ENCODE peak calls at places on chromosome 2, in four cellular contexts. G, P, N and J are unnamed samples.
A peak's percentile ranks its signal among the peaks of the same experiment; 100 is the strongest.

GRCh38 chr2:6103949-6104348 is 411.8 kb downstream of the SOX11 start:
- DNase-seq in N (no peak), P (no peak), G (no peak), J (no peak)

GRCh38 chr2:210442457-210442856 is 34.1 kb downstream of the LANCL1 start:
- DNase-seq in N (no peak), P (no peak), G (no peak), J (no peak)

GRCh38 chr2:10947005-10947440 is 35.3 kb downstream of the KCNF1 start:
- DNase-seq in G (no peak), N (peak; percentile 5), P (no peak), J (no peak)

GRCh38 chr2:10923965-10924364 is 12.2 kb downstream of the KCNF1 start:
- DNase-seq in N (no peak), G (no peak), P (no peak), J (no peak)

GRCh38 chr2:212032032-212032431 is 506.6 kb downstream of the ERBB4 start:
- DNase-seq in G (no peak), N (no peak), P (no peak), J (peak; percentile 24)

GRCh38 chr2:170641961-170642360 is 73.2 kb upstream of the SP5 start:
- DNase-seq in P (no peak), N (no peak), G (no peak), J (no peak)

GRCh38 chr2:49262815-49263560 is 108.7 kb upstream of the FSHR start:
- DNase-seq in G (no peak), N (no peak), P (no peak), J (no peak)

GRCh38 chr2:162317910-162318279 is 589 bp downstream of the IFIH1 start:
- DNase-seq in N (peak; percentile 28), G (peak; percentile 39), P (peak; percentile 61), J (peak; percentile 9)

GRCh38 chr2:17036343-17036742 is 370.7 kb upstream of the CYRIA start:
- DNase-seq in P (no peak), G (no peak), N (no peak), J (no peak)

GRCh38 chr2:7363906-7364305 is 446.7 kb downstream of the RNF144A start:
- DNase-seq in P (no peak), N (no peak), G (no peak), J (no peak)

GRCh38 chr2:25437881-25438662 is 96.3 kb upstream of the DNMT3A start:
- DNase-seq in N (no peak), G (no peak), P (peak; percentile 29), J (no peak)

GRCh38 chr2:168896783-168897182 is 4.3 kb upstream of the G6PC2 start:
- DNase-seq in G (no peak), N (no peak), P (no peak), J (no peak)

GRCh38 chr2:163043201-163043600 is 204.6 kb upstream of the KCNH7 start:
- DNase-seq in G (no peak), N (no peak), P (no peak), J (no peak)

GRCh38 chr2:66418381-66418780 is 16.5 kb upstream of the MEIS1 start:
- DNase-seq in P (no peak), G (no peak), N (no peak), J (no peak)

GRCh38 chr2:204251977-204252376 is 293.3 kb upstream of the PARD3B start:
- DNase-seq in N (no peak), P (no peak), G (no peak), J (no peak)

GRCh38 chr2:187224989-187225388 is 223.1 kb downstream of the CALCRL start:
- DNase-seq in N (no peak), P (no peak), G (no peak), J (no peak)

GRCh38 chr2:116810071-116810470 is 1004.4 kb upstream of the DDX18 start:
- DNase-seq in N (no peak), G (no peak), P (no peak), J (no peak)

GRCh38 chr2:47056875-47057731 is 98.0 kb downstream of the STPG4 start:
- DNase-seq in N (no peak), G (peak; percentile 57), P (no peak), J (no peak)

GRCh38 chr2:86335865-86336321 is 1.5 kb downstream of the REEP1 start:
- DNase-seq in G (no peak), P (no peak), N (no peak), J (no peak)

GRCh38 chr2:42877936-42878335 is 85.6 kb upstream of the HAAO start:
- DNase-seq in G (no peak), P (no peak), N (no peak), J (no peak)

GRCh38 chr2:96470636-96471035 is 34.5 kb downstream of the NEURL3 start:
- DNase-seq in P (no peak), G (no peak), N (peak; percentile 77), J (peak; percentile 26)

GRCh38 chr2:96642564-96643350 is at the start of gene FER1L5:
- DNase-seq in P (peak; percentile 83), N (no peak), G (peak; percentile 37), J (no peak)

GRCh38 chr2:241014764-241015163 is 16.3 kb downstream of the SNED1 start:
- DNase-seq in N (no peak), P (no peak), G (no peak), J (no peak)

GRCh38 chr2:213243189-213244044 is 40.8 kb upstream of the SPAG16 start:
- DNase-seq in N (no peak), P (no peak), G (no peak), J (no peak)

GRCh38 chr2:157024129-157024528 is 233.4 kb upstream of the GALNT5 start:
- DNase-seq in P (no peak), G (no peak), N (no peak), J (no peak)

GRCh38 chr2:201357216-201357615 is at the start of gene FLACC1:
- DNase-seq in N (no peak), P (peak; percentile 58), G (no peak), J (peak; percentile 67)

GRCh38 chr2:237141556-237141955 is 55.9 kb downstream of the COPS8 start:
- DNase-seq in G (peak; percentile 67), P (no peak), N (no peak), J (no peak)